ENCODE peak calls at places on chromosomes 13 and 19, in five cellular contexts. Z is SK-N-SH, W is GM12878, X is H1, S is K562. U is an unnamed sample.

GRCh38 chr13:67619346-67619745 is 389.2 kb upstream of the PCDH9 start:
- DNase-seq in Z (no peak), S (no peak), W (no peak), X (no peak), U (no peak)

GRCh38 chr13:47111499-47111898 is 214.6 kb upstream of the HTR2A start:
- DNase-seq in S (peak; percentile 71), X (no peak), W (no peak), Z (no peak), U (no peak)

GRCh38 chr13:103403148-103403740 is 337.0 kb upstream of the SLC10A2 start:
- DNase-seq in X (no peak), S (no peak), W (no peak), Z (no peak), U (no peak)

GRCh38 chr13:75850915-75851314 is 214.8 kb downstream of the LMO7 start:
- DNase-seq in W (no peak), Z (no peak), S (peak; percentile 4), X (no peak), U (no peak)

GRCh38 chr19:16324384-16325160 is at the start of gene KLF2:
- DNase-seq in Z (peak; percentile 89), W (no peak), X (peak; percentile 75), S (peak; percentile 83), U (peak; percentile 80)

GRCh38 chr19:18895038-18895827 is 725 bp downstream of the CERS1 start:
- DNase-seq in Z (peak; percentile 95), W (no peak), S (peak; percentile 72), X (peak; percentile 80), U (no peak)

GRCh38 chr19:45123440-45123850 is 30.5 kb downstream of the PPP1R37 start:
- DNase-seq in X (no peak), Z (no peak), W (no peak), S (no peak), U (no peak)

GRCh38 chr13:28434934-28435333 is 60.0 kb downstream of the FLT1 start:
- DNase-seq in Z (no peak), W (no peak), X (no peak), S (no peak), U (no peak)

GRCh38 chr13:41137951-41138350 is 5.3 kb upstream of the KBTBD6 start:
- DNase-seq in Z (no peak), X (no peak), S (no peak), W (no peak), U (no peak)

GRCh38 chr19:32322541-32322940 is 22.9 kb upstream of the ZNF507 start:
- DNase-seq in W (no peak), S (no peak), Z (no peak), X (peak; percentile 32), U (no peak)

GRCh38 chr13:63605403-63605802 is 2189.8 kb upstream of the PCDH20 start:
- DNase-seq in Z (no peak), S (no peak), X (no peak), W (no peak), U (no peak)

GRCh38 chr13:21047591-21048282 is 13.6 kb downstream of the LATS2 start:
- DNase-seq in X (peak; percentile 32), S (no peak), W (no peak), Z (no peak), U (no peak)

GRCh38 chr19:49589391-49589790 is 1.6 kb upstream of the PRR12 start:
- DNase-seq in X (no peak), S (no peak), Z (no peak), W (no peak), U (no peak)

GRCh38 chr13:79915386-79915785 is 425.5 kb downstream of the SPRY2 start:
- DNase-seq in X (no peak), S (no peak), W (no peak), Z (peak; percentile 40), U (no peak)

GRCh38 chr13:77150651-77151050 is 123.7 kb upstream of the FBXL3 start:
- DNase-seq in Z (peak; percentile 5), X (no peak), S (no peak), W (no peak), U (no peak)

GRCh38 chr13:43193789-43194188 is 170.4 kb downstream of the DNAJC15 start:
- DNase-seq in Z (no peak), W (no peak), X (no peak), S (no peak), U (no peak)

GRCh38 chr13:74795526-74795925 is 661.3 kb upstream of the KLF12 start:
- DNase-seq in Z (no peak), X (no peak), S (no peak), W (no peak), U (no peak)

GRCh38 chr19:53076984-53077383 is 26.2 kb downstream of the ZNF160 start:
- DNase-seq in S (peak; percentile 27), X (peak; percentile 89), Z (peak; percentile 72), W (no peak), U (no peak)

GRCh38 chr13:28611654-28612131 is 47.2 kb upstream of the POMP start:
- DNase-seq in X (no peak), Z (no peak), S (peak; percentile 58), W (no peak), U (peak; percentile 56)

GRCh38 chr13:58004761-58005160 is 373.2 kb downstream of the PCDH17 start:
- DNase-seq in W (no peak), S (no peak), Z (no peak), X (no peak), U (no peak)

GRCh38 chr13:103188688-103189326 is 122.6 kb upstream of the SLC10A2 start:
- DNase-seq in W (no peak), Z (peak; percentile 23), S (no peak), X (no peak), U (no peak)

GRCh38 chr13:81987677-81988357 is 1646.9 kb upstream of the SPRY2 start:
- DNase-seq in Z (no peak), S (no peak), W (no peak), X (no peak), U (no peak)

GRCh38 chr13:42992585-42993122 is 613 bp upstream of the EPSTI1 start:
- DNase-seq in Z (no peak), S (no peak), X (no peak), W (no peak), U (no peak)

GRCh38 chr19:55305983-55306562 is 19.1 kb downstream of the TMEM150B start:
- DNase-seq in W (no peak), S (no peak), X (no peak), Z (no peak), U (no peak)

GRCh38 chr19:8367327-8368001 is 3.5 kb downstream of the ANGPTL4 start:
- DNase-seq in Z (peak; percentile 95), S (peak; percentile 57), X (peak; percentile 61), W (no peak), U (no peak)

GRCh38 chr13:96090240-96091101 is 564 bp downstream of the HS6ST3 start:
- DNase-seq in Z (peak; percentile 81), S (no peak), X (peak; percentile 77), W (no peak), U (no peak)

GRCh38 chr13:85174291-85174690 is 624.9 kb downstream of the SLITRK6 start:
- DNase-seq in Z (no peak), S (no peak), X (no peak), W (no peak), U (no peak)

GRCh38 chr13:75864718-75865117 is 228.6 kb downstream of the LMO7 start:
- DNase-seq in W (no peak), X (no peak), Z (no peak), S (no peak), U (no peak)

GRCh38 chr13:44040070-44040753 is 160.5 kb downstream of the LACC1 start:
- DNase-seq in S (no peak), X (no peak), Z (no peak), W (no peak), U (no peak)

GRCh38 chr13:41897126-41897525 is 63.8 kb downstream of the VWA8 start:
- DNase-seq in S (no peak), Z (no peak), W (no peak), X (no peak), U (no peak)

GRCh38 chr19:11767633-11768133 is 883 bp downstream of the ZNF441 start:
- DNase-seq in Z (peak; percentile 57), W (peak; percentile 31), S (peak; percentile 67), X (peak; percentile 43), U (peak; percentile 22)
- TF ChIP-seq GABPA in Z (no peak), W (no peak), S (no peak), X (no peak), U (no peak)

DNA sequence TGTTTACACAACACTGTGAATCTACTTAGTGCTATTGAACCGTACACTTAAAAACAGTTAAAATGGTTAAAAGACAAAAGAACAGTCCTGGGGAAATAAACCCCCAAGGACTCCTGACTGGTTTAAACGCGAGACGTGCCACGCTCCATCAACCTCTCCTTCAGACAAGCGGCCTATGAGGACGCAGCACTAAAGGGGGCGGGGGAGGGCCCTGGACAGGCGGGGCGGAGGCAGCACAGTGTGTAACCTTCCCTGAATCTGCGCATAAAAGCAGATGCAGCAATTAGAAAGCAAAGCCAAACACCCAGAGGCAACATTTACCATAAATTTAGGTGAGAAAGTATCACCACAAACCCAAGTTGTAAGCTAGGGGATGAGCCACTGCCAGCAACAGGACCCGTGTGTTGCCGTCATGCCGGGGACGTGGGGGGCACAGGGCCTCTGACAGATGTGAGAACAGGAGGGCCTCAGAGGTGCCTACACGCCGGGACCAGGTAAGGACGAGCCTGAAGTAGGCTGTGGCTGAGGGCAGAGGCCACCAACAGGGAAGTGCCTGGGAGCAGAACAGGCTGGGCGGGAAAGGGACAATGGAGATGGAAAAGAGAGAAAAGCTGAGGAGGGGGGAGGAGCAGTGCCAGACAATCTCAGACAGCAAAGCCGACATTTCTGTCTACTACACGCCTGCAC is 15.3 kb upstream of the ADPRHL1 start:
- DNase-seq in X (no peak), Z (no peak), S (no peak), W (no peak), U (no peak)
- TF ChIP-seq GABPA in X (no peak), Z (no peak), S (no peak), W (no peak), U (no peak)

DNA sequence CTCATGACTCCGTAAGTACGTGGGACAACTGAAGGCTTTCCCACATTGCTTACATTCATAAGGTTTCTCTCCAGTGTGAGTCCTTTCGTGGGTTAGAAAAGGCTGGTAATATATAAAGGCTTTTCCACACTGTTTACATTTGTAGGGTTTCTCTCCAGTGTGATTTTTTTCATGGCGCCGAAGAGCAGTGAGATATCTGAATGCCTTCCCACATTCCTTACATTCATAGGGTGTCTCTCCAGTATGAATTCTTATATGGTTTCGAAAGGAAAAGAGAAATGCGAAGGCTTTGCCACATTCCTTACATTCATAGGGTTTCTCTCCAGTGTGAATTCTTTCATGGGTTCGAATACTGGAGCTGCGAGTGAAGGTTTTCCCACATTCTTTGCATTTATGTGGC is 29.5 kb downstream of the ZNF490 start:
- DNase-seq in S (no peak), W (no peak), X (no peak), Z (no peak), U (no peak)
- TF ChIP-seq GABPA in S (no peak), W (no peak), X (no peak), Z (no peak), U (no peak)

GRCh38 chr13:65585346-65585745 is 1644.8 kb downstream of the PCDH9 start:
- DNase-seq in Z (no peak), X (no peak), S (no peak), W (no peak), U (no peak)

GRCh38 chr13:65582160-65582559 is 1648.0 kb downstream of the PCDH9 start:
- DNase-seq in X (no peak), Z (no peak), W (no peak), S (no peak), U (no peak)

DNA sequence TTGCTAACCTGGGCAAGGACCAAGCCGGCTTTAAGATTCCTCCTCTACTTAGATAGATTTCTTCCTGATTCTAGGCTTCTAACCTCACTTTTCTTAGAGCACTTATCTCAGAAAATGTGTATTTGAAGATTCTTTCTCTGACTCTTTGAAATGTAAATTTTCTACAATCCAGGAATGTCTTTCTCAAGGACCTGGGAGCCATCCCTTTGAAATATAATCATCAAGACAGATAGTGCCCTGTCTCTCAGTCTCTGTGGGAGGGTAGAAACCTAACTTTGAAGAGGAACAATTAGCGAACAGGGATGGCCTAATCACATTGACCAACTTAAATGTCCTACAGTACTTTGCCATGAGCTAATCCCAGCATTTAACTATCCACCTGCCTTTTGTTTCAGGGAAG is 1646.0 kb downstream of the PCDH9 start:
- DNase-seq in Z (no peak), W (no peak), S (no peak), X (no peak), U (no peak)
- TF ChIP-seq GABPA in Z (no peak), W (no peak), S (no peak), X (no peak), U (no peak)

U was measured in HL-60.